ENCODE peak calls at places on chromosomes 2 and 18, in ten cellular contexts. Z is heart left ventricle, E is A549, G is tibial nerve, T is IMR-90, U is Peyer's patch, W is lower leg skin, Y is GM12892, L is H1, K is endothelial cell of umbilical vein. A is an unnamed sample.

GRCh38 chr2:58428553-58429284 is 187.6 kb upstream of the FANCL start:
- DNase-seq in Z (no peak), E (peak), G (no peak), T (no peak), U (no peak), W (no peak), Y (no peak), L (peak), K (no peak), A (no peak)

GRCh38 chr2:171244970-171245782 is 84.5 kb upstream of the TLK1 start:
- DNase-seq in Z (no peak), E (no peak), G (no peak), T (peak), U (no peak), W (no peak), Y (no peak), L (no peak), K (no peak), A (peak)

GRCh38 chr2:95047629-95048510 is 22.4 kb downstream of the MAL start:
- DNase-seq in Z (no peak), E (no peak), G (no peak), T (no peak), U (no peak), W (no peak), Y (no peak), L (no peak), K (no peak), A (no peak)

GRCh38 chr2:45014016-45014702 is 4.9 kb upstream of the SIX2 start:
- DNase-seq in Z (peak), E (peak), G (no peak), T (no peak), U (no peak), W (no peak), Y (no peak), L (no peak), K (peak), A (peak)

GRCh38 chr2:30421026-30421425 is 26.0 kb upstream of the LCLAT1 start:
- DNase-seq in Z (no peak), E (no peak), G (no peak), T (no peak), U (no peak), W (no peak), Y (no peak), L (no peak), K (no peak), A (peak)

GRCh38 chr2:134244091-134244490 is 9.8 kb upstream of the MGAT5 start:
- DNase-seq in Z (no peak), E (no peak), G (no peak), T (peak), U (no peak), W (no peak), Y (no peak), L (no peak), K (no peak), A (no peak)

GRCh38 chr2:230713331-230714121 is 884 bp downstream of the CAB39 start:
- DNase-seq in Z (peak), E (no peak), G (no peak), T (no peak), U (peak), W (peak), Y (peak), L (no peak), K (peak), A (peak)

GRCh38 chr2:181991171-181991885 is 5.7 kb downstream of the PPP1R1C start:
- DNase-seq in Z (no peak), E (no peak), G (no peak), T (no peak), U (no peak), W (no peak), Y (no peak), L (no peak), K (no peak), A (peak)

GRCh38 chr2:226799211-226799975 is at the start of gene IRS1:
- DNase-seq in Z (peak), E (no peak), G (peak), T (peak), U (peak), W (peak), Y (peak), L (no peak), K (peak), A (peak)

GRCh38 chr2:236403125-236403524 is 138.9 kb upstream of the ASB18 start:
- DNase-seq in Z (no peak), E (no peak), G (no peak), T (no peak), U (no peak), W (no peak), Y (no peak), L (no peak), K (no peak), A (no peak)

GRCh38 chr2:178844269-178844668 is 37.0 kb upstream of the TTN start:
- DNase-seq in Z (no peak), E (no peak), G (no peak), T (no peak), U (no peak), W (no peak), Y (no peak), L (no peak), K (no peak), A (no peak)

GRCh38 chr2:240573516-240574385 is 5.5 kb downstream of the RNPEPL1 start:
- DNase-seq in Z (no peak), E (no peak), G (no peak), T (no peak), U (no peak), W (no peak), Y (no peak), L (no peak), K (no peak), A (no peak)

GRCh38 chr18:54815086-54815485 is 13.2 kb upstream of the RAB27B start:
- DNase-seq in Z (no peak), E (no peak), G (no peak), T (no peak), U (no peak), W (no peak), Y (no peak), L (no peak), K (no peak), A (no peak)

GRCh38 chr2:20314562-20315521 is 35.8 kb downstream of the PUM2 start:
- DNase-seq in Z (no peak), E (no peak), G (no peak), T (peak), U (no peak), W (no peak), Y (no peak), L (no peak), K (peak), A (no peak)

GRCh38 chr18:37571266-37571665 is 5.7 kb upstream of the CELF4 start:
- DNase-seq in Z (no peak), E (no peak), G (no peak), T (no peak), U (no peak), W (no peak), Y (no peak), L (no peak), K (no peak), A (no peak)

GRCh38 chr2:74502720-74503505 is 3.5 kb upstream of the LBX2 start:
- DNase-seq in Z (peak), E (peak), G (peak), T (peak), U (peak), W (peak), Y (peak), L (no peak), K (peak), A (peak)

GRCh38 chr2:111028720-111029119 is 92.0 kb upstream of the BCL2L11 start:
- DNase-seq in Z (no peak), E (no peak), G (no peak), T (no peak), U (no peak), W (no peak), Y (no peak), L (peak), K (peak), A (peak)

GRCh38 chr2:230042195-230042594 is 26.5 kb downstream of the SLC16A14 start:
- DNase-seq in Z (no peak), E (no peak), G (no peak), T (no peak), U (no peak), W (no peak), Y (no peak), L (no peak), K (no peak), A (no peak)

GRCh38 chr2:5699963-5700362 is 7.8 kb downstream of the SOX11 start:
- DNase-seq in Z (no peak), E (no peak), G (no peak), T (no peak), U (no peak), W (no peak), Y (no peak), L (no peak), K (no peak), A (no peak)

DNA sequence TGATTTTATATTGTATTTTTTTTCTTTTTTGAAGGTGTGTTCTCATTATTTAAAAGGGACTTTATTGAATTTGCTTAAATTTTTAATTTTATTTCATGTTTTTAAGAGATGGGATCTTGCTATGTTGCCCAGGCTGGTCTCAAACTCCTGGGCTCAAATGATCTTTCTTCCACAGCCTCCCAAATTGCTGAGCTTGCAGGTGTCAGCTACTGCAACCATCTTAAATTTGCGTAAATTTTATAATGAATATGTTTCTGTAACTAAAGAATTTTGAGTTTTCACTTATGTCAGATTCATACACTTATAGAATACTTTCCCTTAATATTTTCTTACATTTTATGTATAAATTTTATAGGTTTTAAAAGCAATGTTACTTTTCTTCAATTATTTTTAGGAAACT is 157.8 kb downstream of the ZNF804A start:
- DNase-seq in Z (no peak), E (no peak), G (no peak), T (no peak), U (no peak), W (no peak), Y (no peak), L (no peak), K (no peak), A (no peak)
- TF ChIP-seq POLR2A in Z (no peak), E (no peak), G (no peak), T (no peak), U (no peak), W (no peak), Y (no peak), L (no peak), K (no peak), A (no peak)

GRCh38 chr2:214451516-214451915 is 40.7 kb downstream of the VWC2L start:
- DNase-seq in Z (no peak), E (no peak), G (no peak), T (no peak), U (no peak), W (no peak), Y (no peak), L (no peak), K (no peak), A (no peak)
- TF ChIP-seq POLR2A in Z (no peak), E (no peak), G (no peak), T (no peak), U (no peak), W (no peak), Y (no peak), L (no peak), K (no peak), A (no peak)

GRCh38 chr2:65557616-65558573 is 125.5 kb upstream of the SPRED2 start:
- DNase-seq in Z (no peak), E (no peak), G (no peak), T (no peak), U (no peak), W (no peak), Y (no peak), L (no peak), K (no peak), A (no peak)
- TF ChIP-seq POLR2A in Z (no peak), E (no peak), G (no peak), T (no peak), U (no peak), W (no peak), Y (no peak), L (no peak), K (no peak), A (no peak)

DNA sequence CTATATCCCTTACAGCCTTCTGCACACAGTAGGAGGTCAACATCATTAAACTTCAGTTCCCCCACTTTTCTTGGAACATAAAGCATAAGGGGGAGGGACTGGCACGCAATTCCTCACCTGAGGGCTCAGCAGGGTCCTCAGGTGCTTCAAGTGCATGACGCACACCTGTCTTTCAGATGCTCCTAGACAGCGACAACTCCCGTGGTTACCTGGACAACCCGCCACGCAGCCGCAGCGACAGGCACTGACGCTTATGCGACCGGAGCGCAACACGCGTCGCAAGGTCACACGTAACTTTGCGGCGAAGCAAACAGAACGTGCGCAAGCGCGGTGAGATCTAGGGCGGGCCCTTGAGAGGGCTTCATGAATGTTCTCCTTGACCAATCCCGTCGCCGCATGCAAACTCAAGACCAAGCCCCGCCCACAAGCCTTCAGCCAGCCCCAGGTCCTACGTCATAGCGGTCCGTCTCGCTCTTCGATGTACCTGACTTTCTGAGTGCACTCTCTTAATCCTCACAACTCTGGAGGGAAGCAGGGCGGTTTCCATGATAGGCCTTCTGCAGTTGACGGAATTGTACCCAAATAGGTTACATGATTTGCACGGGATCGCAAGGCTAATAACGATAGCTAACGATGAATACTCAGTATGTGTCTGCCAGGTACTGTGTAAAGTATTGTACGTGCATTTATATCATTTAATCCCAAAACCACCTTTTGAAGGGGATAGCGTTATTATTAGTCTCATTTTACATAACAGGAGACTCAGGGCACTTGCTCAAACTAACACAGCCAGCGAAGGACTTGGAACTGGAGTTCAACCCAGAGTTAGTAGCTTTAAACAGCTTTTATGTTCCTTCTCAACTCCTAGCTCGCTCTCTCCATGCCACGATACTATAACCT is at the start of gene IFT172:
- DNase-seq in Z (peak), E (peak), G (peak), T (peak), U (peak), W (peak), Y (peak), L (peak), K (peak), A (peak)
- TF ChIP-seq POLR2A in Z (peak), E (peak), G (peak), T (peak), U (no peak), W (no peak), Y (peak), L (peak), K (peak), A (peak)

GRCh38 chr2:218295029-218295428 is 2.7 kb upstream of the TMBIM1 start:
- DNase-seq in Z (no peak), E (no peak), G (no peak), T (no peak), U (no peak), W (no peak), Y (no peak), L (no peak), K (peak), A (no peak)
- TF ChIP-seq POLR2A in Z (no peak), E (no peak), G (no peak), T (no peak), U (no peak), W (no peak), Y (no peak), L (no peak), K (no peak), A (no peak)

GRCh38 chr2:100819365-100820345 is at the start of gene NPAS2:
- DNase-seq in Z (peak), E (peak), G (peak), T (peak), U (no peak), W (no peak), Y (peak), L (no peak), K (peak), A (peak)

GRCh38 chr2:100818606-100819364 is 1.2 kb upstream of the NPAS2 start:
- DNase-seq in Z (peak), E (peak), G (peak), T (peak), U (no peak), W (peak), Y (peak), L (no peak), K (peak), A (no peak)

GRCh38 chr2:100814453-100814852 is 5.5 kb upstream of the NPAS2 start:
- DNase-seq in Z (no peak), E (no peak), G (no peak), T (no peak), U (no peak), W (no peak), Y (no peak), L (no peak), K (no peak), A (no peak)

GRCh38 chr2:100818003-100818605 is 1.8 kb upstream of the NPAS2 start:
- DNase-seq in Z (no peak), E (peak), G (peak), T (peak), U (no peak), W (no peak), Y (no peak), L (no peak), K (peak), A (no peak)

GRCh38 chr2:100817388-100817985 is 2.5 kb upstream of the NPAS2 start:
- DNase-seq in Z (no peak), E (no peak), G (no peak), T (no peak), U (no peak), W (no peak), Y (no peak), L (no peak), K (no peak), A (no peak)
- TF ChIP-seq POLR2A in Z (no peak), E (no peak), G (no peak), T (no peak), U (no peak), W (no peak), Y (no peak), L (no peak), K (no peak), A (no peak)

DNA sequence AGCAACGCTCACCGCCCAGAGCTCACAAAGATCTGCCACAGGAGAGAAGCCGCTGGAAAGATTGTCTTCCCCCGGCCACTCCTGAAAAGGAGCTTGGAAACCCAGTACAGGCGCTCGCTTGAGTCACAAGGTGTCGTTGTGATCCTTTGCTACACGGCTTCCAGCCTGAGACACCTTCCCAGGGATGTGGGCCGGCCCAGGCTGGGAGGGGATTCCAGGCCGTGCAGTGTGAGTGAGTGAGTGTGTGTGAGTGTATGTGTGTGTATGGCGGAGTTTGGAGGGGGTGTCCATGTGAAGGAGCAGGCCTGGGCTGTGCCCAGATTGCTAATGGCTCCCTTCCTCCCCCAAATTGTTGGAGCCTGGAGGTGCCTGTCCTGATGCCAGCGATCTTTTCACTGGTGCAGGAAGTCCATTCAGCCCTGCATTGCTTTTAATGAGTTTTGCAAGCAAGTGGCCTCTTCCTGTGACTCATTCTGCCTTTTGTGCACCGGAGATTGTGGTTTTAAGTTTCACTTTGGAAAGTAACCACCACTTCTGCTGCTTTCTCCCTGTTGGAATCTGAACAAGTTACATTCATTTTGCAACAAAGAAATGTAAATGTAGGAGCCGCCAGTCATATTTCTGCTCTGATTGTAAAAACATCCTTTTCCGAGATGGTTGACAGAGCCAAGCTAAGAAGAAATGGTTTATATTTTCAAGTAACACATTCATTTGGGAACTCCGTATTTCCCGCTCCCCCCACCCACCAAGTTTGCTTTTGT is 83.7 kb downstream of the LPIN1 start:
- DNase-seq in Z (peak), E (peak), G (peak), T (peak), U (peak), W (peak), Y (peak), L (peak), K (peak), A (peak)
- TF ChIP-seq POLR2A in Z (no peak), E (peak), G (no peak), T (no peak), U (no peak), W (no peak), Y (no peak), L (no peak), K (no peak), A (no peak)

A was measured in NB4.